ENCODE peak calls at places on chromosome 5, in four cellular contexts. E is K562, Y is GM12878, S is HepG2. V is an unnamed sample.

GRCh38 chr5:77030097-77031071 is at the start of gene AGGF1:
- DNase-seq in E (peak; percentile 79), Y (peak; percentile 76), S (peak; percentile 90), V (peak; percentile 92)

GRCh38 chr5:14178671-14179211 is 35.6 kb downstream of the TRIO start:
- DNase-seq in E (no peak), Y (no peak), S (no peak), V (peak; percentile 95)

GRCh38 chr5:34703767-34704324 is 47.7 kb downstream of the RAI14 start:
- DNase-seq in E (no peak), Y (no peak), S (no peak), V (no peak)

GRCh38 chr5:126138475-126139005 is 284.7 kb upstream of the GRAMD2B start:
- DNase-seq in E (no peak), Y (no peak), S (no peak), V (peak; percentile 16)

GRCh38 chr5:177036443-177036842 is 13.9 kb downstream of the ZNF346 start:
- DNase-seq in E (no peak), Y (no peak), S (no peak), V (no peak)

GRCh38 chr5:78829811-78830499 is 155.2 kb downstream of the ARSB start:
- DNase-seq in E (no peak), Y (no peak), S (no peak), V (peak; percentile 25)

GRCh38 chr5:59099270-59099994 is 516.6 kb downstream of the RAB3C start:
- DNase-seq in E (no peak), Y (no peak), S (peak; percentile 5), V (peak; percentile 96)

GRCh38 chr5:172180936-172181335 is 7.1 kb downstream of the STK10 start:
- DNase-seq in E (no peak), Y (no peak), S (no peak), V (no peak)

GRCh38 chr5:153831976-153832375 is 206.7 kb downstream of the FAM114A2 start:
- DNase-seq in E (peak; percentile 73), Y (peak; percentile 11), S (peak; percentile 5), V (peak; percentile 49)

GRCh38 chr5:170357853-170358497 is 31.2 kb downstream of the KCNMB1 start:
- DNase-seq in E (peak; percentile 54), Y (no peak), S (no peak), V (no peak)

GRCh38 chr5:122408592-122409219 is 96.7 kb downstream of the SNCAIP start:
- DNase-seq in E (no peak), Y (no peak), S (no peak), V (no peak)

GRCh38 chr5:174751154-174751990 is 27.0 kb downstream of the MSX2 start:
- DNase-seq in E (no peak), Y (no peak), S (no peak), V (no peak)

GRCh38 chr5:121870489-121870888 is 18.8 kb downstream of the FTMT start:
- DNase-seq in E (no peak), Y (no peak), S (no peak), V (peak; percentile 1)

GRCh38 chr5:2887401-2888348 is 136.2 kb upstream of the IRX2 start:
- DNase-seq in E (no peak), Y (no peak), S (no peak), V (no peak)

GRCh38 chr5:180649297-180650039 is at the start of gene FLT4:
- DNase-seq in E (peak; percentile 83), Y (no peak), S (no peak), V (no peak)

GRCh38 chr5:65722575-65723424 is 795 bp downstream of the NLN start:
- DNase-seq in E (no peak), Y (no peak), S (peak; percentile 29), V (peak; percentile 63)

DNA sequence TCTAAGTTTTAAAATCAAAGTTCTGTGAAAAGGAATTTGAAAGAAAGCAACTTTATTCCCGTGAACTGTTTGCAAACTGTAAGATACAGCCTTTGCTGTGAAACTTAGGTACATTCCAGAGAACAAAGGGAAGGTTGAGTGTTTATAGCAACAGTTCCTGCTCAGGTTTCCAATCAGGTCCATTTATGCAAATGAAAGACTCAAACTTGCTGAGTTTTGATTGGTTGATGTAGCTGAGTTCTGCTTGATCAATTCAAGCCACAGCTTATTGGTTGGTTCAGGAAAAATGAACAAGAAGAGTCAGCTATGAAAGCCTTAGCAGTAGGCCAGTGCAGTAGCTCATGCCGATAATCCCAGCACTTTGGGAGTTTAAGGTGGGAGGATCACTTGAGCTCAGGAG is 37.9 kb downstream of the SLC27A6 start:
- DNase-seq in E (no peak), Y (no peak), S (no peak), V (no peak)
- H2AFZ ChIP-seq in E (no peak overlapping the region), Y (no peak overlapping the region), S (no peak overlapping the region), V (no peak overlapping the region)

GRCh38 chr5:72231989-72232703 is 87.9 kb downstream of the MRPS27 start:
- DNase-seq in E (no peak), Y (no peak), S (no peak), V (no peak)
- H3K4me2 ChIP-seq in E (peak overlapping the region; percentile 48), Y (peak overlapping the region; percentile 65), S (no peak overlapping the region), V (no peak overlapping the region)

GRCh38 chr5:152349683-152350526 is 55.2 kb downstream of the NMUR2 start:
- DNase-seq in E (peak; percentile 31), Y (no peak), S (peak; percentile 21), V (peak; percentile 14)
- TF ChIP-seq BHLHE40 in E (no peak), Y (no peak), S (no peak), V (no peak)

GRCh38 chr5:68711311-68712200 is 382.3 kb upstream of the SLC30A5 start:
- DNase-seq in E (no peak), Y (peak; percentile 72), S (no peak), V (no peak)
- H2AFZ ChIP-seq in E (peak overlapping the region; percentile 35), Y (peak overlapping the region; percentile 49), S (no peak overlapping the region), V (no peak overlapping the region)

GRCh38 chr5:113166710-113167366 is 190.2 kb downstream of the DCP2 start:
- DNase-seq in E (no peak), Y (no peak), S (peak; percentile 6), V (peak; percentile 89)

GRCh38 chr5:113163328-113163727 is 186.7 kb downstream of the DCP2 start:
- DNase-seq in E (no peak), Y (no peak), S (no peak), V (peak; percentile 36)

GRCh38 chr5:113164016-113164415 is 187.4 kb downstream of the DCP2 start:
- DNase-seq in E (no peak), Y (no peak), S (no peak), V (no peak)

GRCh38 chr5:113167985-113168384 is 191.4 kb downstream of the DCP2 start:
- DNase-seq in E (no peak), Y (no peak), S (no peak), V (no peak)

GRCh38 chr5:113166285-113166684 is 189.7 kb downstream of the DCP2 start:
- DNase-seq in E (no peak), Y (no peak), S (no peak), V (peak; percentile 95)
- H3K4me2 ChIP-seq in E (no peak overlapping the region), Y (no peak overlapping the region), S (no peak overlapping the region), V (no peak overlapping the region)

GRCh38 chr5:139705191-139705590 is 57.0 kb downstream of the CXXC5 start:
- DNase-seq in E (no peak), Y (no peak), S (no peak), V (no peak)

GRCh38 chr5:139704748-139705147 is 56.6 kb downstream of the CXXC5 start:
- DNase-seq in E (no peak), Y (no peak), S (no peak), V (no peak)

GRCh38 chr5:139707445-139708003 is 59.4 kb downstream of the CXXC5 start:
- DNase-seq in E (no peak), Y (no peak), S (peak; percentile 68), V (no peak)

GRCh38 chr5:139708434-139708849 is 60.3 kb downstream of the CXXC5 start:
- DNase-seq in E (no peak), Y (no peak), S (no peak), V (no peak)

DNA sequence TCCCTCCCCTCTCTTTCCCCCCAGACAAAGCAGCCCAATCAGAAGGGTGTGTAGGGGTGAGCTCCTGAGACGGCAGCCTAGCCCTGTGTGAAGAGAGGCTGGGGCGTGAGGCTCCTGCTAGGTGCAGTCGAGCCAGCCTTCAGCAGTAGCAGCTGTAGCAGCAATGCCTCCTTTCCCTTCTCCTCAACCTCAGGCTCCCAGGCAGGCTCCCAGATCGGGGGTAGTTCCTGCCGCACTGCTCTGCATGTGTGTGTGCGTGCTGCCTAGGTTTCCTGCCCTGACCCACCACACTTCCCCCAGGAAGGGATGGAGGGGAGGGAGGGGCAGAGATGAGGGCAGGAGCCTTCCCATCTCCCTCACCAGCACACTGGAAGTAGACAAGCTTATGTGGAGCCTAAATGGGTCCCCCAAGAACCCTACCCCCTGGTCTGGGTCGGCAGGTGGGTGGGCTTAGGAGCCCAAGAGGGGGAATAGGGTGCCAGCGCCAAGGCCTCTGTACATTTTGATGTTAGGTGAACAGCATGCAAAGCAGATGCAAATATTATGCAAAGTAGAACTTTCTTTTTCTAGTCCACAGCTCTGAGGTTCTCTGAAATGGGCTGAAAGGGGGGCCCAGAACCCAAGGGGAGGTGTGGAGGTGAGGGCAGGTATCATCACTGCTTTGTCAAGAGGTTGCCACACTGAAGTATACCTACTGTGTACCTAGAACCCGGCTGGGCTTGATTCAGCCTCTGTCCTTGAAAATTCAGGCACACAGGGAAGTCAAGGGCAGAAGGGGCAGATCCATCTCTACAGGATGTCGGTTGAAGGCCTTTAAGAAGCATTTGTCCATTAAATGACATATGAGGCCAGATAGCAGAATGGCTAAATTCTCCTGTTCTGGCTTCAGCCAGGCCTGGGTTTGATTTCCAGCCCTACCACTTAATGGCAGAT is 57.8 kb downstream of the CXXC5 start:
- DNase-seq in E (no peak), Y (no peak), S (no peak), V (no peak)
- TF ChIP-seq BHLHE40 in E (no peak), Y (no peak), S (no peak), V (no peak)

GRCh38 chr5:147388171-147388977 is 121.5 kb downstream of the DPYSL3 start:
- DNase-seq in E (no peak), Y (no peak), S (no peak), V (no peak)
- H2AFZ ChIP-seq in E (no peak overlapping the region), Y (no peak overlapping the region), S (no peak overlapping the region), V (no peak overlapping the region)

GRCh38 chr5:676699-677076 is 16.5 kb downstream of the TPPP start:
- DNase-seq in E (no peak), Y (no peak), S (no peak), V (no peak)
- H3K4me2 ChIP-seq in E (no peak overlapping the region), Y (no peak overlapping the region), S (no peak overlapping the region), V (no peak overlapping the region)

GRCh38 chr5:139982157-139982974 is 60.7 kb downstream of the NRG2 start:
- DNase-seq in E (peak; percentile 23), Y (no peak), S (no peak), V (peak; percentile 4)

GRCh38 chr5:139985290-139985689 is 57.8 kb downstream of the NRG2 start:
- DNase-seq in E (no peak), Y (no peak), S (no peak), V (no peak)

GRCh38 chr5:139980765-139981164 is 62.3 kb downstream of the NRG2 start:
- DNase-seq in E (no peak), Y (no peak), S (no peak), V (no peak)

GRCh38 chr5:139984816-139985215 is 58.3 kb downstream of the NRG2 start:
- DNase-seq in E (no peak), Y (no peak), S (no peak), V (no peak)

GRCh38 chr5:139982975-139983240 is 60.2 kb downstream of the NRG2 start:
- DNase-seq in E (no peak), Y (no peak), S (no peak), V (no peak)
- TF ChIP-seq BHLHE40 in E (no peak), Y (no peak), S (no peak), V (no peak)

DNA sequence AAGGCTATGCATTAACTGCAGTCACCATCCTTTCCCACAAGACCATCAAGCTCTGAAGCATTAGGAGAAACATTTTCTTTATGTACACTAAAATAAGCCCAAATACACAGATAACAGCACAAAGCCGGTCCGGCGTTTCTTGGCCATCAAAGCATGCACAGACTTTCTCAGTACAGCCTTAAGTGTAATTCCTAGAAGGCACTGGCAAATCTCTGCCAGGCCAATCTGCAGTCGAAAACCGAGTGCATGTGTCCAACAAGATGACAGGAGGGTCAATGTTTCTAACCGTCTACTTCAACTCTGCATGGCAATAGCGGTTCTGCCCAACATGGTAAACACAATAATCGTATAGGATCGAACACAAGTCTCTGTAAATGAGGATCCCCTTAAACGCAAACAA is 1.1 kb downstream of the ARL15 start:
- DNase-seq in E (no peak), Y (no peak), S (no peak), V (peak; percentile 15)
- H2AFZ ChIP-seq in E (no peak overlapping the region), Y (peak overlapping the region; percentile 93), S (no peak overlapping the region), V (peak overlapping the region; percentile 51)

V was measured in IMR-90.